ENCODE peak calls at places on chromosomes 11 and 22, in six cellular contexts. X is mesenchymal stem cell, O is epithelial cell of esophagus, T is fibroblast of lung, G is WERI-Rb-1, Y is adipocyte. H is an unnamed sample.

GRCh38 chr11:125886997-125887372 is 483 bp upstream of the HYLS1 start:
- DNase-seq in O (peak; percentile 47), G (no peak), Y (no peak), X (no peak), T (no peak), H (peak; percentile 89)

GRCh38 chr11:37841016-37841415 is 1243.0 kb upstream of the RAG2 start:
- DNase-seq in G (no peak), X (no peak), T (no peak), O (no peak), Y (no peak), H (no peak)

GRCh38 chr11:122038543-122038942 is 77.5 kb downstream of the BLID start:
- DNase-seq in T (peak; percentile 43), Y (peak; percentile 63), X (peak; percentile 64), O (peak; percentile 42), G (no peak), H (no peak)

GRCh38 chr11:114060402-114061052 is 1.0 kb downstream of the ZBTB16 start:
- DNase-seq in O (peak; percentile 30), T (no peak), Y (peak; percentile 55), G (peak; percentile 21), X (peak; percentile 69), H (peak; percentile 71)

GRCh38 chr11:13776134-13776815 is 107.8 kb downstream of the FAR1 start:
- DNase-seq in T (no peak), X (no peak), Y (peak; percentile 7), G (no peak), O (peak; percentile 12), H (peak; percentile 8)

GRCh38 chr11:17277024-17277584 is 565 bp downstream of the NUCB2 start:
- DNase-seq in Y (peak; percentile 74), X (peak; percentile 63), G (no peak), T (peak; percentile 57), O (peak; percentile 44), H (peak; percentile 87)

GRCh38 chr11:125070699-125071254 is 7.7 kb downstream of the SLC37A2 start:
- DNase-seq in Y (peak; percentile 70), T (peak; percentile 84), X (peak; percentile 63), O (peak; percentile 87), G (no peak), H (peak; percentile 98)

GRCh38 chr11:13260963-13261599 is 16.5 kb upstream of the BMAL1 start:
- DNase-seq in Y (no peak), X (no peak), G (peak; percentile 10), O (peak; percentile 36), T (peak; percentile 27), H (no peak)

GRCh38 chr11:60767388-60767811 is 10.7 kb downstream of the MS4A15 start:
- DNase-seq in Y (no peak), X (no peak), G (no peak), O (no peak), T (no peak), H (no peak)

GRCh38 chr11:73333173-73333572 is 25.1 kb downstream of the ARHGEF17 start:
- DNase-seq in O (no peak), T (no peak), G (no peak), X (no peak), Y (no peak), H (no peak)

GRCh38 chr11:120172921-120173705 is 35.2 kb upstream of the TRIM29 start:
- DNase-seq in T (no peak), X (no peak), Y (no peak), O (no peak), G (no peak), H (no peak)

GRCh38 chr11:58497951-58498350 is 10.0 kb downstream of the OR5B21 start:
- DNase-seq in O (peak; percentile 84), Y (no peak), T (no peak), X (no peak), G (no peak), H (no peak)

DNA sequence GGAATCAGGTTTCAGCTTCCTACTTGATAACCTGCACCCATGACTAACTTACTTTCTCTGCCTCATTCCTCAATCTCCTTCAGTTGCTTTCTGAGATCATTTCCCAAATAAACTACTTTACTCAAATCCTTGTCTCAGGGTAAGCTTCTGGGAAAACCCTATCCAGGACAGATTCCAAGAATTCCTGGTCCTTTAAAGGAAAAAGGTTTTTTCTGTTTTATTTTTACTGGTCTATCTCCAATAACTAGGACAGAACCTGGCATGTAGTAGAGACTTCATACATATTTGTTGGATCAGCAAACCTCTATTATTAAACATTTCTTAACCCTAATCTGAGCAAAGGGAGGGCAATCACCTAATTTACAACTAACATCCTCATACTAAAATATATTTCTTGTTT is 910.5 kb upstream of the CHORDC1 start:
- DNase-seq in G (no peak), X (no peak), Y (peak; percentile 4), T (peak; percentile 14), O (no peak), H (no peak)
- H3K4me3 ChIP-seq in G (no peak overlapping the region), X (no peak overlapping the region), Y (no peak overlapping the region), T (no peak overlapping the region), O (no peak overlapping the region), H (no peak overlapping the region)

GRCh38 chr22:22883090-22883727 is 4.4 kb upstream of the IGLL5 start:
- DNase-seq in T (no peak), Y (no peak), X (no peak), G (no peak), O (no peak), H (no peak)

GRCh38 chr22:22880645-22881044 is 7.0 kb upstream of the IGLL5 start:
- DNase-seq in Y (no peak), G (no peak), O (no peak), X (no peak), T (no peak), H (no peak)

GRCh38 chr22:22882033-22882717 is 5.4 kb upstream of the IGLL5 start:
- DNase-seq in G (no peak), O (peak; percentile 35), X (no peak), T (no peak), Y (no peak), H (peak; percentile 52)

GRCh38 chr22:22879675-22880029 is 8.0 kb upstream of the IGLL5 start:
- DNase-seq in O (no peak), Y (no peak), T (no peak), G (no peak), X (no peak), H (no peak)

DNA sequence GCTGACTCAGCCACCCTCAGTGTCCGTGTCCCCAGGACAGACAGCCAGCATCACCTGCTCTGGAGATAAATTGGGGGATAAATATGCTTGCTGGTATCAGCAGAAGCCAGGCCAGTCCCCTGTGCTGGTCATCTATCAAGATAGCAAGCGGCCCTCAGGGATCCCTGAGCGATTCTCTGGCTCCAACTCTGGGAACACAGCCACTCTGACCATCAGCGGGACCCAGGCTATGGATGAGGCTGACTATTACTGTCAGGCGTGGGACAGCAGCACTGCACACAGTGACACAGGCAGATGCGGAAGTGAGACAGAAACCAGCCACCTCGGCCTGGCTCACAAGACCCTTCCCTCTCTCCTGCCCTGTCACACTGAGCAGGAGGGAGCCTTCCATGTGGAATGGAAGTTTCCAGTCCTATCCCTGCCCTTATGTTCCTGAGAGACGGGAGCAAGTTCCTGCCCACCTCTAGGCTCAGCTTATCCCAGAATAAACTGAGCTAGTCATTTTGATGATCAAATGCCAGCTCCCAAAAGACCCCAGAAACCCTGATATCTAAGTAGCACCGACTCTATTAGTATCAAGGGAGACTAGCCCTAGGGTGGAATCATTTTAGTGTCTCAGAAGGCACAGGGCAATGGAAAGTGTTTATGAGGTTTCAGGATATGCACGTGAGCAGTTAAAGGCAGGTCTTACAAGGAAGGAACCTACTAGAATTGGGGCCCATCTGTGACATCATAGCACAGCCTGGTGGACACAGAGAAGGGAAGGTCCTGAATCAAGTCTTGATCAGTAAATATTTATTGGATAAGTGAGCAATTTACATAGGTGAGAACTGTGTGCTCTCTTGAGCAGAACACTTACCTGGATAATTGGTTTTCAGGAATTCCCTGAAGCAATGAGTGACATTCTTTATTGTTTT is 6.2 kb upstream of the IGLL5 start:
- DNase-seq in X (no peak), Y (no peak), O (no peak), T (no peak), G (no peak), H (no peak)
- H3K4me3 ChIP-seq in X (no peak overlapping the region), Y (no peak overlapping the region), O (no peak overlapping the region), T (no peak overlapping the region), G (no peak overlapping the region), H (no peak overlapping the region)

GRCh38 chr11:104075716-104076115 is 39.3 kb downstream of the DDI1 start:
- DNase-seq in O (no peak), G (no peak), X (no peak), Y (no peak), T (no peak), H (no peak)

GRCh38 chr11:104078250-104078649 is 41.8 kb downstream of the DDI1 start:
- DNase-seq in X (no peak), Y (no peak), O (no peak), G (no peak), T (no peak), H (peak; percentile 6)

GRCh38 chr11:104075091-104075490 is 38.7 kb downstream of the DDI1 start:
- DNase-seq in Y (no peak), G (no peak), T (no peak), X (no peak), O (no peak), H (no peak)

GRCh38 chr11:104073950-104074349 is 37.5 kb downstream of the DDI1 start:
- DNase-seq in X (peak; percentile 16), T (no peak), O (peak; percentile 87), G (peak; percentile 79), Y (no peak), H (peak; percentile 80)

DNA sequence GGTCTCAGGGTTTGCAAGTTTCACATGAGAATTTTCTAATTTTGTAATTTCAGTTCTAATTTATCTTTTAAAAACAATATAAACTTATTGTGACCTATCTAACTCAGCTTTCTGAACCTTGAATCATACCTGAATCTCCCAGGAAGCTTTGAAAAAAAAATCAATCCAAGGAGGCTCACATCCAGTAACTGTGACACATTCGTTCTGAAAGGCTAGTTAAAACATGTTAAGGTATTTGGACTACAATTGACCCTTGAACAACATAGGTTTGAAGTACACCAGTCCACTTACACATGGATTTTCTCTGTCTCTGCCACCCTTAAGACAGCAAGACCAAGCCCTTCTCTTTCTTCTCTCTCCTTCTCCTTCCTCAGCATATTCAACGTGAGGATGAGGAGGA is 40.0 kb downstream of the DDI1 start:
- DNase-seq in X (no peak), O (peak; percentile 87), T (no peak), G (no peak), Y (no peak), H (no peak)
- H3K4me3 ChIP-seq in X (no peak overlapping the region), O (no peak overlapping the region), T (no peak overlapping the region), G (no peak overlapping the region), Y (no peak overlapping the region), H (no peak overlapping the region)

GRCh38 chr11:111510311-111510710 is 1.9 kb downstream of the BTG4 start:
- DNase-seq in T (no peak), Y (peak; percentile 44), X (no peak), G (no peak), O (peak; percentile 95), H (no peak)

GRCh38 chr11:111514216-111515031 is at the start of gene HOATZ:
- DNase-seq in X (peak; percentile 51), Y (no peak), G (no peak), T (peak; percentile 34), O (no peak), H (no peak)

GRCh38 chr11:111515591-111515990 is 1.0 kb downstream of the HOATZ start:
- DNase-seq in O (no peak), T (no peak), Y (no peak), G (no peak), X (no peak), H (no peak)

GRCh38 chr11:111512296-111513239 is at the start of gene BTG4:
- DNase-seq in G (peak; percentile 27), O (peak; percentile 13), X (peak; percentile 51), T (no peak), Y (no peak), H (no peak)

GRCh38 chr11:111513240-111513605 is 1.0 kb upstream of the BTG4 start:
- DNase-seq in G (no peak), Y (no peak), T (no peak), X (no peak), O (peak; percentile 86), H (no peak)
- H3K4me3 ChIP-seq in G (peak overlapping the region; percentile 46), Y (peak overlapping the region; percentile 78), T (no peak overlapping the region), X (peak overlapping the region; percentile 71), O (no peak overlapping the region), H (no peak overlapping the region)

GRCh38 chr11:84234462-84235202 is 948.5 kb upstream of the CCDC90B start:
- DNase-seq in O (no peak), Y (no peak), G (no peak), X (no peak), T (no peak), H (no peak)
- H3K4me3 ChIP-seq in O (no peak overlapping the region), Y (no peak overlapping the region), G (no peak overlapping the region), X (no peak overlapping the region), T (no peak overlapping the region), H (no peak overlapping the region)

H was measured in NB4.